ENCODE peak calls at places on chromosomes 16 and 17, in ten cellular contexts. K is BJ; V is thoracic aorta; H is AG09309; O is aorta; M is A549; R is skeletal muscle cell; Q is right lobe of liver; S is effector memory CD4-positive, alpha-beta T cell; P is endodermal cell. C is an unnamed sample.

GRCh38 chr16:52837251-52837650 is 215.4 kb downstream of the CHD9NB start:
- DNase-seq in K (no peak), V (no peak), H (no peak), O (no peak), M (peak), R (no peak), Q (no peak), S (no peak), P (no peak), C (no peak)

GRCh38 chr17:19750835-19751234 is 2.7 kb upstream of the ALDH3A1 start:
- DNase-seq in K (no peak), V (no peak), H (no peak), O (peak), M (no peak), R (no peak), Q (no peak), S (no peak), P (no peak), C (no peak)

GRCh38 chr17:81152288-81152848 is 12.9 kb upstream of the PVALEF start:
- DNase-seq in K (no peak), V (no peak), H (no peak), O (no peak), M (no peak), R (no peak), Q (no peak), S (no peak), P (no peak), C (no peak)

GRCh38 chr17:4537451-4538235 is 17.5 kb downstream of the MYBBP1A start:
- DNase-seq in K (no peak), V (no peak), H (no peak), O (no peak), M (no peak), R (no peak), Q (no peak), S (no peak), P (no peak), C (no peak)

GRCh38 chr17:9274119-9274445 is 252.8 kb downstream of the NTN1 start:
- DNase-seq in K (no peak), V (no peak), H (no peak), O (no peak), M (no peak), R (no peak), Q (no peak), S (no peak), P (peak), C (no peak)

GRCh38 chr16:8717469-8717868 is 43.1 kb downstream of the ABAT start:
- DNase-seq in K (no peak), V (no peak), H (no peak), O (no peak), M (no peak), R (no peak), Q (no peak), S (no peak), P (no peak), C (no peak)

GRCh38 chr17:74151551-74152315 is 51.7 kb upstream of the RPL38 start:
- DNase-seq in K (no peak), V (no peak), H (no peak), O (no peak), M (no peak), R (no peak), Q (no peak), S (no peak), P (peak), C (no peak)

GRCh38 chr16:67156146-67156844 is 3.4 kb downstream of the TRADD start:
- DNase-seq in K (no peak), V (no peak), H (no peak), O (no peak), M (no peak), R (no peak), Q (no peak), S (no peak), P (peak), C (no peak)

GRCh38 chr17:31596382-31597323 is 205.2 kb downstream of the RAB11FIP4 start:
- DNase-seq in K (peak), V (peak), H (peak), O (peak), M (peak), R (peak), Q (peak), S (no peak), P (peak), C (peak)

GRCh38 chr17:59418732-59419166 is 87.3 kb downstream of the YPEL2 start:
- DNase-seq in K (no peak), V (no peak), H (no peak), O (peak), M (no peak), R (no peak), Q (no peak), S (no peak), P (peak), C (no peak)

GRCh38 chr16:2339521-2340484 is 725 bp downstream of the ABCA3 start:
- DNase-seq in K (no peak), V (no peak), H (no peak), O (peak), M (peak), R (no peak), Q (peak), S (no peak), P (peak), C (no peak)

DNA sequence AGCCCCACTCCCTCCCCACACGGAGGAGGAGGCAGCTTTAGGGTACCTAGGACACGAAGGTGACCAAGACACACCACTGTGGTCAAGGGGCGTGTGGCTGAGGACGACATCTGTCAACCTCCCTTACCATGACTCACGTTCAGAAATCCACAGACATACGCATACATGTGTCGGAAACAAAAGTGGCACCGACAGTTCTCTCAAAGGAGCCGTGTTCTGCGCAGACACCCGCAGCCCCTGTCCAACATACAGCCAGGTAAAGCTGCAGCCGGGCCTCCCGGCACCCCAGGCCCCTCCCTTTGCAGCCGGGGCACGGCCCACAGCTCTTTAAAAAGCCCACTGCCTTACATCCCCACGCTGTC is 40.4 kb upstream of the KLHDC4 start:
- DNase-seq in K (no peak), V (no peak), H (no peak), O (no peak), M (no peak), R (no peak), Q (no peak), S (no peak), P (no peak), C (no peak)
- H3K4me3 ChIP-seq in K (peak), V (peak), H (peak), O (no peak), M (peak), R (peak), Q (no peak), S (peak), P (no peak), C (peak)

GRCh38 chr16:79284760-79285159 is 315.8 kb downstream of the MAF start:
- DNase-seq in K (no peak), V (no peak), H (no peak), O (no peak), M (no peak), R (no peak), Q (no peak), S (no peak), P (no peak), C (no peak)

GRCh38 chr16:79283578-79283977 is 317.0 kb downstream of the MAF start:
- DNase-seq in K (no peak), V (no peak), H (no peak), O (no peak), M (no peak), R (no peak), Q (peak), S (peak), P (no peak), C (no peak)

GRCh38 chr16:79286646-79287423 is 313.7 kb downstream of the MAF start:
- DNase-seq in K (no peak), V (no peak), H (no peak), O (no peak), M (no peak), R (no peak), Q (peak), S (no peak), P (peak), C (no peak)

GRCh38 chr16:79288046-79288445 is 312.5 kb downstream of the MAF start:
- DNase-seq in K (no peak), V (no peak), H (no peak), O (no peak), M (no peak), R (no peak), Q (no peak), S (no peak), P (no peak), C (no peak)

GRCh38 chr16:79287424-79287917 is 313.1 kb downstream of the MAF start:
- DNase-seq in K (no peak), V (no peak), H (no peak), O (no peak), M (no peak), R (no peak), Q (no peak), S (no peak), P (no peak), C (no peak)
- H3K4me3 ChIP-seq in K (no peak), V (peak), H (no peak), O (no peak), M (no peak), R (no peak), Q (peak), S (peak), P (no peak), C (no peak)

DNA sequence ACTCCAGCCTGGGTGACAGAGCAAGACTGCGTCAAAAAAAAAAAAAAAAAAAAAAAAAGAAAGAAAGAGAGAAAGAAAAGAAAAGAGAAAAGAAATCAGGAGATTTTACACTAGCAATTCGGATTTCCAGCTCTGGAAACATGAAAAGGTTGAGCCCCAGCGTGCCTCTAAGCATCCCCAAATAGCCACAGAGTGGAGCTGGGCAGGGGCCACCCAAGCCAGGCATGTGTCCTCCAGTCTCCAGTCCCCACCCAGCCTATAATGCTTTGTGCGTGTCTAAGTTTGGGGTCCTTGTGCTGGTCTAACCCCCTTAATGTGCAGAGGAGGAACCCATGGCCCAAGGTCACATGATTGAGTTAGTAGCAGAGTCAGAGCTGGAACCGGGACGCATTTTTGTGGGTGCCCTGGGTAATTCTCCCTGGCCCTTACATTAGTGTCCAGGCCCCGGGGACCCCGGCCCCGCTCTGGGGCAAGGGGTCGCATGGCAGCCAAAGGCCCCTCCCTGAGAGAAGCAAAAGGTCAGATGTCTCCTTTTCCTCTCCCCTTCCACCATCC is 19.9 kb downstream of the ADAM11 start:
- DNase-seq in K (no peak), V (no peak), H (no peak), O (no peak), M (no peak), R (no peak), Q (no peak), S (no peak), P (no peak), C (no peak)
- H3K4me3 ChIP-seq in K (no peak), V (peak), H (no peak), O (no peak), M (peak), R (peak), Q (no peak), S (peak), P (peak), C (peak)

DNA sequence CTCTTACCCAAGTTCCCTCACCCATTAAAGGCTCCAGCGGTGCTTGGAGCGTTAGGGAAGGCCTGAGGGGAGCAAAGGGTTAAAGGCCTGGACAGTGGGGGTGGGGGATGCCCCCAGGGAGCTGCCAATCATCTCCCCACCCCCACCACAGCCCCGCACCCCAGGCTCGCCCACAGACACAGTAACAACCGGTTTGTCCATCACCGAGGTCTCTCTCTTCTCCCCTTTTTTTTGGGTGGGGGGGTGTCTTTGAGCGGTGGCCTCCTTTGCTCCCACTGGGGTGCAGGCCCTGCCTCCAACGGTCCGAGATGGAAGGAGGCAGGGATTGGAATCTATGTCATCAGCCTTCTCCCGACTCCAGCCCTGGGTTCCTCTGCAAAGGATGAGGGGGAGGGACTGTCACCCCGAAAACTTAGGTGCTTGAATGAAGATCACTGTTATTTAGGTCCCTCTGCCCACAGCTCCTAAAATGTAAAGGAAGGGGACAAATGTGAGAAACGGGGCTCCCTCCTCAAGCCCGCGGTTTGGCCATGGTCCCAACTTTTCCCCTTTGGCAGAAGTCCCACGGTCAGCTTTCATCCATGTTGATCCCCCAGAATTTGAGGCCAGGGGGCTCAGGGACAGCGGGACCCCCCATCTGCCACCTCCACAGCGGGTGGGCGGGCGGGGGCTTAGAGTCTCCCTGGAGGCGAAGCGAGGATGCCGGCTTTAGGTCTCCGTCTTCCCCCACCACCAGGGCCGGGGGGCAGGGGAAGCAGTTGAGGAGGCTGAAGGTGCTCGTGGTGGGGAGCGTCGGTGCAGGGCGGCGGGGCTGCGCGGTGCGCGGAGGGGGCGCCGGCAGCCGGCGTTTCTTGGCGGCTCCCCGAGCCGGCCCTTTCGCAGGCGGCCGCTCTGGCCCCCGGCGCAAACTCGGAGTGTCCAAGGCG is 1.7 kb downstream of the EPOP start:
- DNase-seq in K (no peak), V (no peak), H (no peak), O (no peak), M (no peak), R (no peak), Q (no peak), S (no peak), P (no peak), C (no peak)
- H3K4me3 ChIP-seq in K (no peak), V (peak), H (no peak), O (no peak), M (peak), R (no peak), Q (peak), S (peak), P (peak), C (no peak)

GRCh38 chr16:31880322-31880979 is 6.8 kb downstream of the ZNF267 start:
- DNase-seq in K (no peak), V (no peak), H (no peak), O (no peak), M (no peak), R (no peak), Q (no peak), S (peak), P (no peak), C (peak)
- H3K4me3 ChIP-seq in K (no peak), V (peak), H (no peak), O (no peak), M (no peak), R (no peak), Q (no peak), S (no peak), P (no peak), C (no peak)

GRCh38 chr16:57761301-57761700 is 25.7 kb downstream of the KATNB1 start:
- DNase-seq in K (no peak), V (no peak), H (no peak), O (no peak), M (no peak), R (no peak), Q (no peak), S (no peak), P (no peak), C (no peak)
- H3K4me3 ChIP-seq in K (no peak), V (no peak), H (no peak), O (no peak), M (no peak), R (no peak), Q (no peak), S (no peak), P (no peak), C (no peak)

GRCh38 chr17:68955181-68955841 is at the start of gene ABCA8:
- DNase-seq in K (no peak), V (no peak), H (no peak), O (no peak), M (no peak), R (no peak), Q (no peak), S (no peak), P (no peak), C (peak)

GRCh38 chr17:68954146-68954971 is 833 bp downstream of the ABCA8 start:
- DNase-seq in K (peak), V (no peak), H (no peak), O (no peak), M (no peak), R (no peak), Q (no peak), S (no peak), P (no peak), C (peak)

GRCh38 chr17:68950725-68951124 is 4.5 kb downstream of the ABCA8 start:
- DNase-seq in K (no peak), V (no peak), H (no peak), O (no peak), M (no peak), R (no peak), Q (no peak), S (no peak), P (no peak), C (no peak)

GRCh38 chr17:68957944-68958343 is 2.8 kb upstream of the ABCA8 start:
- DNase-seq in K (no peak), V (no peak), H (no peak), O (no peak), M (no peak), R (no peak), Q (no peak), S (no peak), P (no peak), C (no peak)

GRCh38 chr17:68953340-68953997 is 1.7 kb downstream of the ABCA8 start:
- DNase-seq in K (no peak), V (no peak), H (no peak), O (no peak), M (no peak), R (no peak), Q (no peak), S (no peak), P (no peak), C (peak)
- H3K4me3 ChIP-seq in K (no peak), V (no peak), H (no peak), O (no peak), M (no peak), R (no peak), Q (peak), S (no peak), P (no peak), C (peak)

GRCh38 chr17:45225051-45225700 is 3.5 kb downstream of the FMNL1 start:
- DNase-seq in K (no peak), V (no peak), H (no peak), O (no peak), M (no peak), R (no peak), Q (no peak), S (no peak), P (no peak), C (no peak)
- H3K4me3 ChIP-seq in K (no peak), V (peak), H (no peak), O (no peak), M (no peak), R (no peak), Q (no peak), S (peak), P (no peak), C (no peak)

DNA sequence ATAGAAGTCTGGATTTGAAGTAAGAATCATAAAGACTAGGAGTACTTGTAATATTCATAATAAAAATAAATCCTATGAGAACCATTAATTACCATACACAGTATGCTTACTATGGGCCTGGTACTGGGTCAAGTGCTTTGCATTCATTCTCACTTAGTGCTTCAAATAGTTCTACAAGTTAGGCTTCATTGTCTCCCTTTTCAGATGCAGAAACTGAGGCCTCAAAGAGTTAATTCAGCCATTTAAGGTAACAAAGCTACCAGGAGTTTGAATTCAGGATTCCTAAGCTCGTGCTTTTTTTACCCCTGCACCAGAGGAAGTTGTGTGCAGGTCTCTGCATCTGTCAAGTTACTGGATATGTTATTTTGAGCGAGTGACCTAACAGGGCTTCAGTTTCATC is 1098.4 kb upstream of the EEF2KMT start:
- DNase-seq in K (no peak), V (no peak), H (no peak), O (no peak), M (no peak), R (no peak), Q (no peak), S (no peak), P (no peak), C (no peak)
- H3K4me3 ChIP-seq in K (no peak), V (no peak), H (no peak), O (no peak), M (no peak), R (no peak), Q (no peak), S (no peak), P (no peak), C (no peak)

DNA sequence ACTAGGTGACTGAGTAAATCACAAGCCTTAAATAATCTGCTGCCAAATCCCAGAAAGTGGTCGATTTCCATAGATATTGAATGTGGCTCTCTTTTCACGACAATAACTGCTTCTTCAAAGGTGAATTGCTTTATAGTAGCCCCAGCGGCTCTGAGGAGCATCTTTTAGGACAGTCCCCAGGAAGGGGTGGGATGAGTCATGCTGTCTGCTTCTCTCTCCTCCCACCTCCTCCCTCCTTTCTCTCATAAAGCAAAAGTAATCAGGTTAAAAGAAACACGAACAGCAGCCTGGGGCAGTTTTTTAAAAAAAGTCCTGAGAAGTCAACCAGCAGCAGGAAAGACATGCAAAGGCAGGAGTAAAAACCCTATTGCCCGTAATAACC is 1.8 kb downstream of the KIAA0513 start:
- DNase-seq in K (peak), V (no peak), H (no peak), O (no peak), M (no peak), R (no peak), Q (no peak), S (peak), P (peak), C (no peak)
- H3K4me3 ChIP-seq in K (no peak), V (peak), H (peak), O (no peak), M (no peak), R (peak), Q (no peak), S (peak), P (no peak), C (no peak)